ENCODE peak calls at places on chromosome 19, in six cellular contexts. One of them, this sample, is unnamed.

GRCh38 chr19:48638831-48639381 is 1.7 kb upstream of the DBP start:
- DNase-seq in WTC11: peak
- DNase-seq in kidney glomerular epithelial cell: no peak
- DNase-seq in H9: peak
- DNase-seq in omental fat pad: no peak
- DNase-seq in NCI-H1092: no peak
- DNase-seq in this sample: no peak

GRCh38 chr19:39308531-39309304 is 11.9 kb downstream of the LRFN1 start:
- DNase-seq in NCI-H1092: no peak
- DNase-seq in kidney glomerular epithelial cell: no peak
- DNase-seq in H9: peak
- DNase-seq in WTC11: peak
- DNase-seq in omental fat pad: no peak
- DNase-seq in this sample: no peak

GRCh38 chr19:3785464-3785937 is 680 bp downstream of the MATK start:
- DNase-seq in kidney glomerular epithelial cell: no peak
- DNase-seq in omental fat pad: no peak
- DNase-seq in NCI-H1092: no peak
- DNase-seq in WTC11: no peak
- DNase-seq in H9: no peak
- DNase-seq in this sample: no peak

GRCh38 chr19:57056972-57057371 is 62.8 kb upstream of the USP29 start:
- DNase-seq in NCI-H1092: no peak
- DNase-seq in WTC11: no peak
- DNase-seq in kidney glomerular epithelial cell: no peak
- DNase-seq in H9: no peak
- DNase-seq in omental fat pad: no peak
- DNase-seq in this sample: no peak

GRCh38 chr19:14786421-14786851 is 8.1 kb upstream of the ADGRE2 start:
- DNase-seq in omental fat pad: no peak
- DNase-seq in NCI-H1092: no peak
- DNase-seq in kidney glomerular epithelial cell: no peak
- DNase-seq in H9: peak
- DNase-seq in WTC11: peak
- DNase-seq in this sample: no peak

GRCh38 chr19:3450796-3451411 is 29.4 kb downstream of the SMIM24 start:
- DNase-seq in H9: no peak
- DNase-seq in WTC11: no peak
- DNase-seq in NCI-H1092: no peak
- DNase-seq in kidney glomerular epithelial cell: peak
- DNase-seq in omental fat pad: peak
- DNase-seq in this sample: peak

GRCh38 chr19:58572818-58573657 is at the start of gene MZF1:
- DNase-seq in H9: peak
- DNase-seq in NCI-H1092: no peak
- DNase-seq in WTC11: peak
- DNase-seq in kidney glomerular epithelial cell: no peak
- DNase-seq in omental fat pad: peak
- DNase-seq in this sample: peak

GRCh38 chr19:5343848-5344247 is 3.2 kb upstream of the PTPRS start:
- DNase-seq in kidney glomerular epithelial cell: no peak
- DNase-seq in WTC11: no peak
- DNase-seq in H9: no peak
- DNase-seq in NCI-H1092: no peak
- DNase-seq in omental fat pad: no peak
- DNase-seq in this sample: no peak

GRCh38 chr19:13978306-13978705 is 26.0 kb downstream of the DCAF15 start:
- DNase-seq in WTC11: peak
- DNase-seq in kidney glomerular epithelial cell: no peak
- DNase-seq in omental fat pad: peak
- DNase-seq in NCI-H1092: peak
- DNase-seq in H9: peak
- DNase-seq in this sample: no peak

GRCh38 chr19:44712864-44713515 is 14.0 kb downstream of the CEACAM16 start:
- DNase-seq in H9: no peak
- DNase-seq in WTC11: no peak
- DNase-seq in kidney glomerular epithelial cell: no peak
- DNase-seq in omental fat pad: no peak
- DNase-seq in NCI-H1092: no peak
- DNase-seq in this sample: no peak

GRCh38 chr19:17779281-17779930 is 15.5 kb upstream of the B3GNT3 start:
- DNase-seq in WTC11: peak
- DNase-seq in H9: peak
- DNase-seq in NCI-H1092: no peak
- DNase-seq in omental fat pad: no peak
- DNase-seq in kidney glomerular epithelial cell: no peak
- DNase-seq in this sample: no peak

GRCh38 chr19:5240011-5240410 is 100.6 kb downstream of the PTPRS start:
- DNase-seq in WTC11: no peak
- DNase-seq in omental fat pad: no peak
- DNase-seq in kidney glomerular epithelial cell: no peak
- DNase-seq in NCI-H1092: no peak
- DNase-seq in H9: no peak
- DNase-seq in this sample: no peak

GRCh38 chr19:34574704-34575103 is 93.1 kb downstream of the WTIP start:
- DNase-seq in WTC11: no peak
- DNase-seq in NCI-H1092: no peak
- DNase-seq in omental fat pad: no peak
- DNase-seq in kidney glomerular epithelial cell: no peak
- DNase-seq in H9: no peak
- DNase-seq in this sample: no peak

GRCh38 chr19:8096071-8096470 is 43.5 kb downstream of the CCL25 start:
- DNase-seq in omental fat pad: no peak
- DNase-seq in kidney glomerular epithelial cell: no peak
- DNase-seq in NCI-H1092: no peak
- DNase-seq in H9: no peak
- DNase-seq in WTC11: no peak
- DNase-seq in this sample: no peak

GRCh38 chr19:40403262-40403984 is 9.8 kb downstream of the PRX start:
- DNase-seq in kidney glomerular epithelial cell: peak
- DNase-seq in H9: peak
- DNase-seq in omental fat pad: peak
- DNase-seq in WTC11: peak
- DNase-seq in NCI-H1092: peak
- DNase-seq in this sample: peak

GRCh38 chr19:55460670-55461258 is 678 bp downstream of the ISOC2 start:
- DNase-seq in H9: peak
- DNase-seq in kidney glomerular epithelial cell: no peak
- DNase-seq in NCI-H1092: no peak
- DNase-seq in omental fat pad: peak
- DNase-seq in WTC11: peak
- DNase-seq in this sample: no peak

GRCh38 chr19:16330368-16330801 is 5.8 kb downstream of the KLF2 start:
- DNase-seq in kidney glomerular epithelial cell: peak
- DNase-seq in H9: no peak
- DNase-seq in omental fat pad: peak
- DNase-seq in NCI-H1092: no peak
- DNase-seq in WTC11: no peak
- DNase-seq in this sample: peak

GRCh38 chr19:51272183-51272817 is 21.4 kb downstream of the SIGLECL1 start:
- DNase-seq in kidney glomerular epithelial cell: no peak
- DNase-seq in H9: no peak
- DNase-seq in NCI-H1092: no peak
- DNase-seq in WTC11: no peak
- DNase-seq in omental fat pad: no peak
- DNase-seq in this sample: peak

GRCh38 chr19:38079926-38080380 is 144.1 kb downstream of the DPF1 start:
- DNase-seq in omental fat pad: no peak
- DNase-seq in H9: no peak
- DNase-seq in NCI-H1092: peak
- DNase-seq in WTC11: no peak
- DNase-seq in kidney glomerular epithelial cell: peak
- DNase-seq in this sample: peak

GRCh38 chr19:19482785-19483625 is 32.3 kb downstream of the TSSK6 start:
- DNase-seq in H9: no peak
- DNase-seq in NCI-H1092: no peak
- DNase-seq in kidney glomerular epithelial cell: no peak
- DNase-seq in WTC11: no peak
- DNase-seq in omental fat pad: no peak
- DNase-seq in this sample: no peak

GRCh38 chr19:11987405-11988231 is 22.8 kb downstream of the ZNF763 start:
- DNase-seq in NCI-H1092: peak
- DNase-seq in H9: peak
- DNase-seq in kidney glomerular epithelial cell: peak
- DNase-seq in WTC11: peak
- DNase-seq in omental fat pad: peak
- DNase-seq in this sample: peak

GRCh38 chr19:18488838-18489626 is 32.8 kb downstream of the ELL start:
- DNase-seq in omental fat pad: no peak
- DNase-seq in kidney glomerular epithelial cell: no peak
- DNase-seq in WTC11: peak
- DNase-seq in H9: peak
- DNase-seq in NCI-H1092: peak
- DNase-seq in this sample: no peak

GRCh38 chr19:28823338-28823961 is 389.5 kb downstream of the UQCRFS1 start:
- DNase-seq in omental fat pad: no peak
- DNase-seq in NCI-H1092: no peak
- DNase-seq in H9: peak
- DNase-seq in WTC11: no peak
- DNase-seq in kidney glomerular epithelial cell: no peak
- DNase-seq in this sample: no peak

GRCh38 chr19:51331193-51331592 is 10.7 kb downstream of the VSIG10L start:
- DNase-seq in omental fat pad: no peak
- DNase-seq in WTC11: no peak
- DNase-seq in H9: no peak
- DNase-seq in kidney glomerular epithelial cell: no peak
- DNase-seq in NCI-H1092: no peak
- DNase-seq in this sample: no peak

GRCh38 chr19:41528106-41528505 is 47.9 kb upstream of the CEACAM21 start:
- DNase-seq in omental fat pad: no peak
- DNase-seq in NCI-H1092: no peak
- DNase-seq in kidney glomerular epithelial cell: no peak
- DNase-seq in H9: no peak
- DNase-seq in WTC11: no peak
- DNase-seq in this sample: no peak

GRCh38 chr19:38266981-38267597 is 2.7 kb downstream of the SPINT2 start:
- DNase-seq in H9: no peak
- DNase-seq in omental fat pad: no peak
- DNase-seq in NCI-H1092: no peak
- DNase-seq in kidney glomerular epithelial cell: peak
- DNase-seq in WTC11: no peak
- DNase-seq in this sample: peak

GRCh38 chr19:48878219-48879024 is 6.2 kb downstream of the PPP1R15A start:
- DNase-seq in H9: no peak
- DNase-seq in kidney glomerular epithelial cell: no peak
- DNase-seq in omental fat pad: no peak
- DNase-seq in WTC11: no peak
- DNase-seq in NCI-H1092: no peak
- DNase-seq in this sample: no peak

GRCh38 chr19:55210120-55210493 is 806 bp upstream of the PTPRH start:
- DNase-seq in H9: no peak
- DNase-seq in omental fat pad: no peak
- DNase-seq in kidney glomerular epithelial cell: peak
- DNase-seq in NCI-H1092: no peak
- DNase-seq in WTC11: no peak
- DNase-seq in this sample: peak

GRCh38 chr19:39438270-39438934 is 2.7 kb upstream of the RPS16 start:
- DNase-seq in omental fat pad: no peak
- DNase-seq in kidney glomerular epithelial cell: peak
- DNase-seq in H9: no peak
- DNase-seq in NCI-H1092: no peak
- DNase-seq in WTC11: no peak
- DNase-seq in this sample: peak